ENCODE peak calls at places on chromosomes 4 and X, in six cellular contexts. P, Z, H, T, B and A are unnamed samples.

GRCh38 chrX:103157511-103158316 is 57.2 kb upstream of the BEX4 start:
- DNase-seq in P (peak; percentile 54), Z (no peak), H (no peak), T (no peak), B (no peak), A (peak; percentile 74)

GRCh38 chrX:19593684-19594083 is 78.4 kb upstream of the MAP3K15 start:
- DNase-seq in P (peak; percentile 54), Z (no peak), H (no peak), T (no peak), B (no peak), A (peak; percentile 60)

GRCh38 chr4:71266090-71266794 is 72.6 kb upstream of the SLC4A4 start:
- DNase-seq in P (peak; percentile 55), Z (no peak), H (no peak), T (no peak), B (no peak), A (no peak)

GRCh38 chr4:18689308-18689915 is 667.9 kb upstream of the LCORL start:
- DNase-seq in P (peak; percentile 83), Z (no peak), H (no peak), T (peak; percentile 66), B (no peak), A (peak; percentile 59)

GRCh38 chrX:154384284-154384892 is 5.3 kb downstream of the EMD start:
- DNase-seq in P (peak; percentile 33), Z (peak; percentile 78), H (no peak), T (peak; percentile 63), B (no peak), A (no peak)

GRCh38 chrX:134932528-134933217 is 58.1 kb upstream of the SMIM10 start:
- DNase-seq in P (peak; percentile 78), Z (no peak), H (no peak), T (no peak), B (no peak), A (no peak)

GRCh38 chrX:136781180-136781797 is 557 bp upstream of the ARHGEF6 start:
- DNase-seq in P (no peak), Z (no peak), H (no peak), T (no peak), B (no peak), A (no peak)

GRCh38 chr4:185625503-185625902 is 90.2 kb upstream of the PDLIM3 start:
- DNase-seq in P (no peak), Z (no peak), H (no peak), T (no peak), B (no peak), A (no peak)

GRCh38 chr4:79915276-79915675 is 157.8 kb downstream of the ANTXR2 start:
- DNase-seq in P (no peak), Z (no peak), H (no peak), T (no peak), B (no peak), A (no peak)

GRCh38 chr4:188297873-188298272 is 158.6 kb downstream of the TRIML1 start:
- DNase-seq in P (peak; percentile 29), Z (no peak), H (no peak), T (no peak), B (no peak), A (no peak)

GRCh38 chr4:38565271-38566199 is 98.5 kb upstream of the KLF3 start:
- DNase-seq in P (peak; percentile 38), Z (no peak), H (no peak), T (peak; percentile 64), B (no peak), A (no peak)

GRCh38 chr4:118034061-118034785 is at the start of gene NDST3:
- DNase-seq in P (peak; percentile 79), Z (peak; percentile 72), H (no peak), T (peak; percentile 60), B (no peak), A (peak; percentile 85)

GRCh38 chr4:4424499-4425115 is 37.7 kb downstream of the NSG1 start:
- DNase-seq in P (no peak), Z (peak; percentile 35), H (no peak), T (no peak), B (no peak), A (no peak)

GRCh38 chr4:39032218-39033085 is at the start of gene TMEM156:
- DNase-seq in P (no peak), Z (no peak), H (no peak), T (no peak), B (no peak), A (peak; percentile 87)